ENCODE peak calls at places on chromosomes 2 and 18, in eight cellular contexts. O is spleen, L is colonic mucosa, K is IMR-90, B is upper lobe of left lung, M is upper lobe of right lung, P is tibial nerve, N is A673. W is an unnamed sample.

GRCh38 chr2:127081826-127082633 is 24.9 kb downstream of the BIN1 start:
- DNase-seq in O (peak; percentile 97), L (no peak), K (peak; percentile 11), B (peak; percentile 85), M (no peak), P (no peak), N (no peak), W (no peak)

GRCh38 chr2:102033028-102033749 is 41.4 kb downstream of the IL1R2 start:
- DNase-seq in O (peak; percentile 79), L (peak; percentile 46), K (peak; percentile 79), B (no peak), M (peak; percentile 83), P (peak; percentile 60), N (no peak), W (peak; percentile 69)

GRCh38 chr2:181682026-181682789 is 1.9 kb upstream of the NEUROD1 start:
- DNase-seq in O (peak; percentile 47), L (no peak), K (no peak), B (no peak), M (no peak), P (no peak), N (no peak), W (no peak)

GRCh38 chr2:16537347-16537746 is 128.3 kb downstream of the CYRIA start:
- DNase-seq in O (no peak), L (no peak), K (peak; percentile 33), B (no peak), M (no peak), P (no peak), N (no peak), W (no peak)

GRCh38 chr2:54077088-54077900 is 38.1 kb upstream of the ACYP2 start:
- DNase-seq in O (no peak), L (no peak), K (no peak), B (no peak), M (no peak), P (no peak), N (no peak), W (no peak)

GRCh38 chr18:48800877-48801727 is 149.7 kb downstream of the SMAD7 start:
- DNase-seq in O (peak; percentile 71), L (peak; percentile 18), K (peak; percentile 78), B (no peak), M (peak; percentile 34), P (no peak), N (no peak), W (no peak)

GRCh38 chr2:71064754-71065621 is 3.5 kb upstream of the NAGK start:
- DNase-seq in O (peak; percentile 70), L (no peak), K (peak; percentile 32), B (no peak), M (no peak), P (no peak), N (no peak), W (no peak)

GRCh38 chr2:60028819-60029218 is 524.6 kb downstream of the BCL11A start:
- DNase-seq in O (no peak), L (no peak), K (no peak), B (no peak), M (no peak), P (no peak), N (no peak), W (no peak)

GRCh38 chr2:230412369-230412706 is 3.7 kb upstream of the SP100 start:
- DNase-seq in O (no peak), L (no peak), K (no peak), B (no peak), M (no peak), P (no peak), N (no peak), W (no peak)

GRCh38 chr2:200056105-200056504 is 100.7 kb downstream of the MAIP1 start:
- DNase-seq in O (no peak), L (no peak), K (no peak), B (no peak), M (no peak), P (no peak), N (no peak), W (no peak)

GRCh38 chr18:47992903-47993302 is 62.4 kb upstream of the SMAD2 start:
- DNase-seq in O (no peak), L (no peak), K (no peak), B (no peak), M (no peak), P (no peak), N (no peak), W (no peak)

GRCh38 chr2:26945991-26946750 is 24.3 kb upstream of the MAPRE3 start:
- DNase-seq in O (no peak), L (no peak), K (no peak), B (no peak), M (no peak), P (no peak), N (no peak), W (no peak)

GRCh38 chr2:74532222-74532621 is 2.5 kb downstream of the HTRA2 start:
- DNase-seq in O (no peak), L (no peak), K (peak; percentile 66), B (no peak), M (no peak), P (no peak), N (peak; percentile 64), W (no peak)

GRCh38 chr2:26564121-26564520 is 77.0 kb downstream of the CIB4 start:
- DNase-seq in O (peak; percentile 35), L (no peak), K (no peak), B (no peak), M (peak; percentile 20), P (no peak), N (no peak), W (no peak)

GRCh38 chr2:152755029-152755428 is 36.6 kb downstream of the ARL6IP6 start:
- DNase-seq in O (no peak), L (no peak), K (no peak), B (peak; percentile 21), M (no peak), P (no peak), N (peak; percentile 18), W (no peak)

DNA sequence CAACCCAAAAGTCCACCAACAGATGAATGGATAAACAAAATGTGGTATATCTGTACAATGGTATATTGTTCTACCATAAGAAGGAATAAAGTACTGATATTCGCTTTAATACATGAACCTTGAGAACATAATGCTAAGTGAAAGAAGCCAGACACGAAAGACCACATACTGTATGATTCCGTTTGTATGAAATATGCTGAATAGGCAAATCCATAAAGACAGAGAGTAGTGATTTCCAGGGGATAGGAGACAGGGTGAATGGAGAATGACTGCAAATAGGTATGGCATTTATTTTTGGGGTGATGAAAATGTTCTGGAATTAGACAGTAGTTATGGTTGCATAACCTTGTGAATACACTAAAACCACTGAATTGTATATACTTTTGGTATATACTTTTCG is 28.6 kb upstream of the IHH start:
- DNase-seq in O (no peak), L (no peak), K (no peak), B (no peak), M (no peak), P (no peak), N (no peak), W (no peak)
- H3K27me3 ChIP-seq in O (no peaks in the 10 kb centered on the region), L (no peaks in the 10 kb centered on the region), K (no peaks in the 10 kb centered on the region), B (no peaks in the 10 kb centered on the region), M (no peaks in the 10 kb centered on the region), P (no peaks in the 10 kb centered on the region), N (no peaks in the 10 kb centered on the region), W (no peaks in the 10 kb centered on the region)

GRCh38 chr2:241074065-241074818 is 27.8 kb downstream of the MTERF4 start:
- DNase-seq in O (no peak), L (no peak), K (no peak), B (no peak), M (no peak), P (no peak), N (no peak), W (no peak)

GRCh38 chr2:241074901-241075540 is 27.1 kb downstream of the MTERF4 start:
- DNase-seq in O (no peak), L (no peak), K (no peak), B (no peak), M (no peak), P (no peak), N (no peak), W (no peak)

GRCh38 chr2:241072553-241073165 is 29.4 kb downstream of the MTERF4 start:
- DNase-seq in O (no peak), L (no peak), K (no peak), B (no peak), M (no peak), P (no peak), N (no peak), W (no peak)

GRCh38 chr2:241072151-241072550 is 29.9 kb downstream of the MTERF4 start:
- DNase-seq in O (no peak), L (no peak), K (no peak), B (peak; percentile 52), M (no peak), P (no peak), N (no peak), W (no peak)

GRCh38 chr2:241073166-241074064 is 28.7 kb downstream of the MTERF4 start:
- DNase-seq in O (peak; percentile 74), L (no peak), K (no peak), B (peak; percentile 78), M (no peak), P (no peak), N (no peak), W (no peak)
- H3K4me3 ChIP-seq in O (no peak overlapping the region), L (no peak overlapping the region), K (no peak overlapping the region), B (no peak overlapping the region), M (no peak overlapping the region), P (no peak overlapping the region), N (no peak overlapping the region), W (no peak overlapping the region)

DNA sequence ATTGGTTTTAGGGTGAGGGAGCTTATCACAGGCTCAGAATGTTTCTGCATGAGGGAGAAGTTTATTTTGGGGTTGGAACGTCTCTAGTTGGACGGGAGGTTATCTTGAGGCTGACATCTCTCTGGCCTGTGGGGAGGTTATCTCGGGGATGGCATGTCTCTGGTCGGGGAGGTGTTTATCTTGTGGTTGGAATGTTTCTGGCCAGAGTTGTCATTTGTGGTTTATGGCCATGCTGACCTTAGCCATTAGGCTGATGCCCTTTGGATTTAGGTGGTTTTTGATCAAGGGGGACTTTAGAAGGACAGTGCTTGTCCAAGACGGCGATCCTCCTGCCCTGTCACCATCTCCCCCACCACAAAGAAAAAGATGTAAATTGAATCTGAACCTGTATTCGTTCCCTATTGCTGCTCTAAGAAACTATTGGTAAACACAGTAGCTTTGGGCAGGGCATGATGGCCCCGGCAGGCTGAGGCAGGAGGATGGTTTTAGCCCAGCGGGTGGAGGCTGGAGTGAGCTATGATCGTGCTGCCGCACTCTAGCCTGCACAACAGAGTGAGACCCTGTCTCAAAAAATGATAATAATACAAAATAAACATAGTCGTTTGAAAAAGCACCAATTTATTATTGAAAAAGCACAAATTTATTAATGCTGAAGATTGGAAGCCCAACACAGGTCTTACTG is 17.8 kb upstream of the MPPE1 start:
- DNase-seq in O (no peak), L (no peak), K (no peak), B (no peak), M (no peak), P (no peak), N (no peak), W (no peak)
- H3K27me3 ChIP-seq in O (no peaks in the 10 kb centered on the region), L (no peaks in the 10 kb centered on the region), K (peaks cover 16% of the 10 kb centered on the region), B (no peaks in the 10 kb centered on the region), M (no peaks in the 10 kb centered on the region), P (no peaks in the 10 kb centered on the region), N (no peaks in the 10 kb centered on the region), W (peaks cover 8% of the 10 kb centered on the region)

DNA sequence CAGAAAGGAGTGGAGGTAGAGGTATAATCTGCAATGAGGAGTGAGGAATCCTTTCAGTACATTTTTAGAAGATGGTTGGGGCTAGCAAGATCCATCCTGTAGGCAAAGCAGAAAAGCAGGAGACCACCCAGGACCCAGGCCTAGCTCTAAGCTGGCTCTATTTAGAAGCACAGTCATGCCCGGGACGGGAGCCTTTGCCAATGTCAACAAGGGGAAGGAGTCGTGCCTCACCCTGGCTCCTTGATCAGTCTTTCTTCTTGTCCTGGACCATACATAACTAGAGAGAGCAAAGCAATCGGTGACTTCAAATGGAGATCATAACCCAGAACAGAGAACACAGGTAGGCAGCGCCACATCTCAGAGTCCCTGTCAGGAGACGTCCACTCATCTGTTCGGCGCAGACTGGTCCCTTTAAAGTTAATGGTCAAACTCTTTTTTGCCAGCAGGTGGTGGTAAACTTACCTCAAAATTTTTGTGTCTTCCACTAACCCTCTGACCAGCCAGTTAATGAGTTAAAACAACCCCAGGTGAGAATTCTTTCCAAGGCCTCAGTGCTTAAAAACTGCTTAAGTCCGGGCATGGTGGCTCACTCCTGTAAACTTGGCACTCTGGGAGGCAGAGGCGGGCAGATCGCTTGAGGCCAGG is 8.0 kb downstream of the MC5R start:
- DNase-seq in O (no peak), L (no peak), K (no peak), B (no peak), M (no peak), P (no peak), N (peak; percentile 7), W (no peak)
- H3K4me3 ChIP-seq in O (no peak overlapping the region), L (no peak overlapping the region), K (no peak overlapping the region), B (no peak overlapping the region), M (no peak overlapping the region), P (no peak overlapping the region), N (no peak overlapping the region), W (no peak overlapping the region)

W was measured in AG04450.